ENCODE peak calls at places on chromosome 1, in nine cellular contexts. One of them, this sample, is unnamed.

GRCh38 chr1:197917813-197918646 is 858 bp downstream of the LHX9 start:
- DNase-seq in smooth muscle cell of the brain vasculature: no peak
- DNase-seq in epithelial cell of esophagus: no peak
- DNase-seq in lower lobe of right lung: peak; percentile 50
- DNase-seq in tibial nerve: no peak
- DNase-seq in EH: peak; percentile 55
- DNase-seq in activated CD8-positive, alpha-beta memory T cell treated with anti-CD3 and anti-CD28 coated beads, Interleukin-2, amount 50 U/mL, for 4 hours: no peak
- DNase-seq in stimulated activated CD4-positive, alpha-beta T cell treated with anti-CD3 and anti-CD28 coated beads, Interleukin-15, amount 100 ng/mL, for 1 hour: no peak
- DNase-seq in fibroblast of pulmonary artery: no peak
- DNase-seq in this sample: no peak

GRCh38 chr1:46166521-46167462 is 8.1 kb upstream of the TSPAN1 start:
- DNase-seq in lower lobe of right lung: peak; percentile 78
- DNase-seq in tibial nerve: no peak
- DNase-seq in EH: no peak
- DNase-seq in smooth muscle cell of the brain vasculature: no peak
- DNase-seq in stimulated activated CD4-positive, alpha-beta T cell treated with anti-CD3 and anti-CD28 coated beads, Interleukin-15, amount 100 ng/mL, for 1 hour: peak; percentile 26
- DNase-seq in epithelial cell of esophagus: no peak
- DNase-seq in activated CD8-positive, alpha-beta memory T cell treated with anti-CD3 and anti-CD28 coated beads, Interleukin-2, amount 50 U/mL, for 4 hours: peak; percentile 37
- DNase-seq in fibroblast of pulmonary artery: peak; percentile 32
- DNase-seq in this sample: no peak

GRCh38 chr1:46415514-46415913 is 21.4 kb downstream of the FAAH start:
- DNase-seq in smooth muscle cell of the brain vasculature: no peak
- DNase-seq in tibial nerve: no peak
- DNase-seq in lower lobe of right lung: no peak
- DNase-seq in stimulated activated CD4-positive, alpha-beta T cell treated with anti-CD3 and anti-CD28 coated beads, Interleukin-15, amount 100 ng/mL, for 1 hour: no peak
- DNase-seq in activated CD8-positive, alpha-beta memory T cell treated with anti-CD3 and anti-CD28 coated beads, Interleukin-2, amount 50 U/mL, for 4 hours: no peak
- DNase-seq in EH: no peak
- DNase-seq in fibroblast of pulmonary artery: no peak
- DNase-seq in epithelial cell of esophagus: no peak
- DNase-seq in this sample: no peak

GRCh38 chr1:22976127-22976460 is 3.4 kb upstream of the LACTBL1 start:
- DNase-seq in lower lobe of right lung: no peak
- DNase-seq in EH: no peak
- DNase-seq in fibroblast of pulmonary artery: no peak
- DNase-seq in tibial nerve: no peak
- DNase-seq in activated CD8-positive, alpha-beta memory T cell treated with anti-CD3 and anti-CD28 coated beads, Interleukin-2, amount 50 U/mL, for 4 hours: no peak
- DNase-seq in smooth muscle cell of the brain vasculature: no peak
- DNase-seq in stimulated activated CD4-positive, alpha-beta T cell treated with anti-CD3 and anti-CD28 coated beads, Interleukin-15, amount 100 ng/mL, for 1 hour: no peak
- DNase-seq in epithelial cell of esophagus: no peak
- DNase-seq in this sample: no peak

GRCh38 chr1:209045326-209046057 is 538.0 kb upstream of the CAMK1G start:
- DNase-seq in activated CD8-positive, alpha-beta memory T cell treated with anti-CD3 and anti-CD28 coated beads, Interleukin-2, amount 50 U/mL, for 4 hours: no peak
- DNase-seq in epithelial cell of esophagus: peak; percentile 71
- DNase-seq in lower lobe of right lung: no peak
- DNase-seq in stimulated activated CD4-positive, alpha-beta T cell treated with anti-CD3 and anti-CD28 coated beads, Interleukin-15, amount 100 ng/mL, for 1 hour: no peak
- DNase-seq in tibial nerve: no peak
- DNase-seq in fibroblast of pulmonary artery: no peak
- DNase-seq in smooth muscle cell of the brain vasculature: no peak
- DNase-seq in EH: peak; percentile 45
- DNase-seq in this sample: no peak

GRCh38 chr1:163068716-163069115 is 445 bp upstream of the RGS4 start:
- DNase-seq in lower lobe of right lung: no peak
- DNase-seq in tibial nerve: no peak
- DNase-seq in EH: peak; percentile 41
- DNase-seq in epithelial cell of esophagus: peak; percentile 13
- DNase-seq in fibroblast of pulmonary artery: peak; percentile 76
- DNase-seq in smooth muscle cell of the brain vasculature: no peak
- DNase-seq in activated CD8-positive, alpha-beta memory T cell treated with anti-CD3 and anti-CD28 coated beads, Interleukin-2, amount 50 U/mL, for 4 hours: no peak
- DNase-seq in stimulated activated CD4-positive, alpha-beta T cell treated with anti-CD3 and anti-CD28 coated beads, Interleukin-15, amount 100 ng/mL, for 1 hour: no peak
- DNase-seq in this sample: no peak

GRCh38 chr1:108537976-108538375 is 21.9 kb upstream of the EEIG2 start:
- DNase-seq in epithelial cell of esophagus: no peak
- DNase-seq in fibroblast of pulmonary artery: peak; percentile 25
- DNase-seq in smooth muscle cell of the brain vasculature: no peak
- DNase-seq in tibial nerve: no peak
- DNase-seq in EH: no peak
- DNase-seq in stimulated activated CD4-positive, alpha-beta T cell treated with anti-CD3 and anti-CD28 coated beads, Interleukin-15, amount 100 ng/mL, for 1 hour: no peak
- DNase-seq in lower lobe of right lung: no peak
- DNase-seq in activated CD8-positive, alpha-beta memory T cell treated with anti-CD3 and anti-CD28 coated beads, Interleukin-2, amount 50 U/mL, for 4 hours: no peak
- DNase-seq in this sample: no peak

GRCh38 chr1:27555700-27556424 is 48.1 kb downstream of the AHDC1 start:
- DNase-seq in smooth muscle cell of the brain vasculature: no peak
- DNase-seq in EH: peak; percentile 60
- DNase-seq in lower lobe of right lung: no peak
- DNase-seq in activated CD8-positive, alpha-beta memory T cell treated with anti-CD3 and anti-CD28 coated beads, Interleukin-2, amount 50 U/mL, for 4 hours: no peak
- DNase-seq in stimulated activated CD4-positive, alpha-beta T cell treated with anti-CD3 and anti-CD28 coated beads, Interleukin-15, amount 100 ng/mL, for 1 hour: no peak
- DNase-seq in epithelial cell of esophagus: no peak
- DNase-seq in tibial nerve: no peak
- DNase-seq in fibroblast of pulmonary artery: peak; percentile 71
- DNase-seq in this sample: no peak

GRCh38 chr1:234780112-234780511 is 170.1 kb upstream of the IRF2BP2 start:
- DNase-seq in activated CD8-positive, alpha-beta memory T cell treated with anti-CD3 and anti-CD28 coated beads, Interleukin-2, amount 50 U/mL, for 4 hours: no peak
- DNase-seq in smooth muscle cell of the brain vasculature: no peak
- DNase-seq in epithelial cell of esophagus: peak; percentile 6
- DNase-seq in fibroblast of pulmonary artery: no peak
- DNase-seq in stimulated activated CD4-positive, alpha-beta T cell treated with anti-CD3 and anti-CD28 coated beads, Interleukin-15, amount 100 ng/mL, for 1 hour: no peak
- DNase-seq in lower lobe of right lung: no peak
- DNase-seq in tibial nerve: no peak
- DNase-seq in EH: no peak
- DNase-seq in this sample: no peak

GRCh38 chr1:118302145-118302544 is 117.1 kb upstream of the SPAG17 start:
- DNase-seq in activated CD8-positive, alpha-beta memory T cell treated with anti-CD3 and anti-CD28 coated beads, Interleukin-2, amount 50 U/mL, for 4 hours: no peak
- DNase-seq in fibroblast of pulmonary artery: no peak
- DNase-seq in stimulated activated CD4-positive, alpha-beta T cell treated with anti-CD3 and anti-CD28 coated beads, Interleukin-15, amount 100 ng/mL, for 1 hour: no peak
- DNase-seq in EH: peak; percentile 28
- DNase-seq in lower lobe of right lung: no peak
- DNase-seq in epithelial cell of esophagus: no peak
- DNase-seq in tibial nerve: no peak
- DNase-seq in smooth muscle cell of the brain vasculature: no peak
- DNase-seq in this sample: no peak

GRCh38 chr1:156880473-156880872 is 13.0 kb upstream of the PEAR1 start:
- DNase-seq in activated CD8-positive, alpha-beta memory T cell treated with anti-CD3 and anti-CD28 coated beads, Interleukin-2, amount 50 U/mL, for 4 hours: no peak
- DNase-seq in lower lobe of right lung: no peak
- DNase-seq in fibroblast of pulmonary artery: no peak
- DNase-seq in EH: no peak
- DNase-seq in tibial nerve: no peak
- DNase-seq in smooth muscle cell of the brain vasculature: no peak
- DNase-seq in epithelial cell of esophagus: no peak
- DNase-seq in stimulated activated CD4-positive, alpha-beta T cell treated with anti-CD3 and anti-CD28 coated beads, Interleukin-15, amount 100 ng/mL, for 1 hour: no peak
- DNase-seq in this sample: no peak

GRCh38 chr1:212591922-212592321 is 16.6 kb upstream of the ATF3 start:
- DNase-seq in epithelial cell of esophagus: no peak
- DNase-seq in lower lobe of right lung: no peak
- DNase-seq in stimulated activated CD4-positive, alpha-beta T cell treated with anti-CD3 and anti-CD28 coated beads, Interleukin-15, amount 100 ng/mL, for 1 hour: no peak
- DNase-seq in activated CD8-positive, alpha-beta memory T cell treated with anti-CD3 and anti-CD28 coated beads, Interleukin-2, amount 50 U/mL, for 4 hours: no peak
- DNase-seq in smooth muscle cell of the brain vasculature: no peak
- DNase-seq in fibroblast of pulmonary artery: no peak
- DNase-seq in tibial nerve: no peak
- DNase-seq in EH: no peak
- DNase-seq in this sample: no peak

GRCh38 chr1:247089616-247090375 is 11.2 kb upstream of the ZNF670 start:
- DNase-seq in tibial nerve: no peak
- DNase-seq in activated CD8-positive, alpha-beta memory T cell treated with anti-CD3 and anti-CD28 coated beads, Interleukin-2, amount 50 U/mL, for 4 hours: no peak
- DNase-seq in smooth muscle cell of the brain vasculature: no peak
- DNase-seq in fibroblast of pulmonary artery: no peak
- DNase-seq in EH: no peak
- DNase-seq in epithelial cell of esophagus: no peak
- DNase-seq in stimulated activated CD4-positive, alpha-beta T cell treated with anti-CD3 and anti-CD28 coated beads, Interleukin-15, amount 100 ng/mL, for 1 hour: no peak
- DNase-seq in lower lobe of right lung: no peak
- DNase-seq in this sample: no peak

GRCh38 chr1:37434292-37434907 is 40.0 kb upstream of the ZC3H12A start:
- DNase-seq in smooth muscle cell of the brain vasculature: peak; percentile 10
- DNase-seq in stimulated activated CD4-positive, alpha-beta T cell treated with anti-CD3 and anti-CD28 coated beads, Interleukin-15, amount 100 ng/mL, for 1 hour: peak; percentile 67
- DNase-seq in EH: peak; percentile 50
- DNase-seq in fibroblast of pulmonary artery: peak; percentile 50
- DNase-seq in activated CD8-positive, alpha-beta memory T cell treated with anti-CD3 and anti-CD28 coated beads, Interleukin-2, amount 50 U/mL, for 4 hours: peak; percentile 75
- DNase-seq in lower lobe of right lung: peak; percentile 80
- DNase-seq in tibial nerve: peak; percentile 52
- DNase-seq in epithelial cell of esophagus: peak; percentile 58
- DNase-seq in this sample: peak; percentile 38

GRCh38 chr1:209434066-209434465 is 149.4 kb upstream of the CAMK1G start:
- DNase-seq in EH: peak; percentile 46
- DNase-seq in stimulated activated CD4-positive, alpha-beta T cell treated with anti-CD3 and anti-CD28 coated beads, Interleukin-15, amount 100 ng/mL, for 1 hour: no peak
- DNase-seq in fibroblast of pulmonary artery: peak; percentile 16
- DNase-seq in epithelial cell of esophagus: peak; percentile 86
- DNase-seq in smooth muscle cell of the brain vasculature: no peak
- DNase-seq in tibial nerve: no peak
- DNase-seq in activated CD8-positive, alpha-beta memory T cell treated with anti-CD3 and anti-CD28 coated beads, Interleukin-2, amount 50 U/mL, for 4 hours: no peak
- DNase-seq in lower lobe of right lung: no peak
- DNase-seq in this sample: no peak

GRCh38 chr1:228170666-228171065 is 5.1 kb downstream of the IBA57 start:
- DNase-seq in lower lobe of right lung: peak; percentile 19
- DNase-seq in tibial nerve: no peak
- DNase-seq in EH: no peak
- DNase-seq in stimulated activated CD4-positive, alpha-beta T cell treated with anti-CD3 and anti-CD28 coated beads, Interleukin-15, amount 100 ng/mL, for 1 hour: no peak
- DNase-seq in activated CD8-positive, alpha-beta memory T cell treated with anti-CD3 and anti-CD28 coated beads, Interleukin-2, amount 50 U/mL, for 4 hours: no peak
- DNase-seq in smooth muscle cell of the brain vasculature: no peak
- DNase-seq in fibroblast of pulmonary artery: no peak
- DNase-seq in epithelial cell of esophagus: no peak
- DNase-seq in this sample: no peak

GRCh38 chr1:171438441-171438840 is 46.9 kb upstream of the PRRC2C start:
- DNase-seq in fibroblast of pulmonary artery: peak; percentile 97
- DNase-seq in epithelial cell of esophagus: peak; percentile 98
- DNase-seq in stimulated activated CD4-positive, alpha-beta T cell treated with anti-CD3 and anti-CD28 coated beads, Interleukin-15, amount 100 ng/mL, for 1 hour: no peak
- DNase-seq in activated CD8-positive, alpha-beta memory T cell treated with anti-CD3 and anti-CD28 coated beads, Interleukin-2, amount 50 U/mL, for 4 hours: no peak
- DNase-seq in lower lobe of right lung: no peak
- DNase-seq in tibial nerve: no peak
- DNase-seq in smooth muscle cell of the brain vasculature: peak; percentile 13
- DNase-seq in EH: peak; percentile 98
- DNase-seq in this sample: peak; percentile 77

GRCh38 chr1:61125263-61125662 is 42.9 kb downstream of the NFIA start:
- DNase-seq in smooth muscle cell of the brain vasculature: no peak
- DNase-seq in activated CD8-positive, alpha-beta memory T cell treated with anti-CD3 and anti-CD28 coated beads, Interleukin-2, amount 50 U/mL, for 4 hours: no peak
- DNase-seq in EH: no peak
- DNase-seq in fibroblast of pulmonary artery: no peak
- DNase-seq in epithelial cell of esophagus: no peak
- DNase-seq in lower lobe of right lung: no peak
- DNase-seq in stimulated activated CD4-positive, alpha-beta T cell treated with anti-CD3 and anti-CD28 coated beads, Interleukin-15, amount 100 ng/mL, for 1 hour: no peak
- DNase-seq in tibial nerve: no peak
- DNase-seq in this sample: no peak